ENCODE peak calls at places on chromosomes 6 and 20, in six cellular contexts. W is SIG-M5, J is caudate nucleus, A is IMR-90, G is AG08396, S is kidney epithelial cell. H is an unnamed sample.

GRCh38 chr6:49556429-49556837 is 6.0 kb downstream of the C6orf141 start:
- DNase-seq in S (peak), W (no peak), G (peak), A (peak), J (no peak), H (no peak)

GRCh38 chr6:40640591-40641293 is 53.6 kb upstream of the LRFN2 start:
- DNase-seq in W (no peak), S (no peak), A (no peak), G (no peak), J (no peak), H (no peak)

GRCh38 chr6:111114484-111114883 is 27.2 kb downstream of the SLC16A10 start:
- DNase-seq in G (no peak), S (no peak), W (no peak), J (no peak), A (no peak), H (no peak)

GRCh38 chr6:22271044-22271443 is 25.8 kb downstream of the PRL start:
- DNase-seq in A (peak), G (no peak), S (no peak), J (no peak), W (peak), H (no peak)

GRCh38 chr20:57991211-57991841 is 237.1 kb downstream of the ANKRD60 start:
- DNase-seq in S (peak), J (no peak), W (no peak), G (no peak), A (no peak), H (no peak)

GRCh38 chr20:40938020-40938419 is 90.6 kb upstream of the TOP1 start:
- DNase-seq in A (no peak), W (no peak), S (no peak), J (no peak), G (no peak), H (no peak)

GRCh38 chr6:6711832-6712231 is 123.3 kb downstream of the LY86 start:
- DNase-seq in A (no peak), G (no peak), W (peak), J (no peak), S (no peak), H (no peak)

GRCh38 chr20:973785-974194 is 28.3 kb downstream of the RSPO4 start:
- DNase-seq in W (no peak), S (no peak), G (peak), J (no peak), A (peak), H (no peak)

GRCh38 chr20:53104889-53105288 is 132.7 kb downstream of the TSHZ2 start:
- DNase-seq in A (no peak), W (no peak), S (peak), G (no peak), J (no peak), H (no peak)

GRCh38 chr6:108604156-108604555 is 43.4 kb downstream of the FOXO3 start:
- DNase-seq in W (no peak), A (no peak), J (no peak), S (no peak), G (no peak), H (no peak)

GRCh38 chr20:63129991-63130653 is 85.8 kb downstream of the YTHDF1 start:
- DNase-seq in S (no peak), A (no peak), J (no peak), G (no peak), W (no peak), H (no peak)

GRCh38 chr6:12806811-12807210 is 90.2 kb downstream of the PHACTR1 start:
- DNase-seq in A (no peak), S (no peak), J (no peak), G (no peak), W (no peak), H (no peak)

GRCh38 chr6:43761666-43762409 is 8.2 kb upstream of the VEGFA start:
- DNase-seq in G (no peak), A (no peak), W (no peak), S (no peak), J (no peak), H (no peak)

GRCh38 chr20:36573103-36573797 is at the start of gene TGIF2:
- DNase-seq in S (no peak), A (peak), J (no peak), G (peak), W (no peak), H (peak)

GRCh38 chr6:5135783-5136376 is 50.7 kb downstream of the PPP1R3G start:
- DNase-seq in A (no peak), G (peak), S (no peak), J (no peak), W (no peak), H (no peak)

GRCh38 chr6:147970970-147971369 is 371.7 kb upstream of the SASH1 start:
- DNase-seq in G (no peak), S (no peak), J (no peak), A (peak), W (no peak), H (no peak)